ENCODE peak calls at places on chromosomes 1 and 21, in five cellular contexts. Q, L, E, I and W are unnamed samples. For H3K4me1, the result is how much of the 10 kb centered on the place peaks cover.

GRCh38 chr1:15222653-15223303 is 24.2 kb upstream of the FHAD1 start:
- DNase-seq in L (no peak), E (peak), Q (no peak), I (no peak), W (peak)

GRCh38 chr1:226973898-226974543 is 33.9 kb downstream of the COQ8A start:
- DNase-seq in I (peak), Q (no peak), E (no peak), L (peak), W (peak)

GRCh38 chr1:211305044-211305443 is 21.6 kb upstream of the TRAF5 start:
- DNase-seq in Q (no peak), I (no peak), L (no peak), E (no peak), W (no peak)

GRCh38 chr1:48572632-48573258 is 100.7 kb upstream of the SPATA6 start:
- DNase-seq in I (no peak), Q (peak), L (peak), E (peak), W (no peak)

GRCh38 chr1:40270152-40270834 is 12.3 kb downstream of the ZMPSTE24 start:
- DNase-seq in L (no peak), E (no peak), Q (no peak), I (no peak), W (no peak)

GRCh38 chr1:195202271-195202670 is 1406.0 kb downstream of the KCNT2 start:
- DNase-seq in L (no peak), E (no peak), I (no peak), Q (no peak), W (no peak)

GRCh38 chr1:230247921-230248778 is 178.0 kb downstream of the PGBD5 start:
- DNase-seq in I (no peak), L (no peak), E (no peak), Q (no peak), W (no peak)

GRCh38 chr1:10790155-10790707 is 6.2 kb downstream of the CASZ1 start:
- DNase-seq in Q (no peak), L (no peak), E (no peak), I (no peak), W (no peak)

GRCh38 chr1:79592707-79593106 is 586.2 kb upstream of the ADGRL4 start:
- DNase-seq in E (no peak), Q (no peak), L (no peak), I (no peak), W (no peak)

GRCh38 chr1:230836347-230836746 is 32.0 kb downstream of the C1orf198 start:
- DNase-seq in L (no peak), I (no peak), Q (no peak), E (no peak), W (no peak)

GRCh38 chr1:56301791-56302190 is 277.6 kb downstream of the PLPP3 start:
- DNase-seq in E (no peak), I (no peak), L (no peak), Q (no peak), W (no peak)

GRCh38 chr1:215682232-215682631 is 115.1 kb downstream of the KCTD3 start:
- DNase-seq in L (no peak), Q (no peak), E (no peak), I (no peak), W (no peak)

GRCh38 chr21:45424854-45425795 is 20.2 kb downstream of the COL18A1 start:
- DNase-seq in E (no peak), Q (no peak), L (no peak), I (no peak), W (no peak)

GRCh38 chr1:179091691-179092165 is 9.9 kb downstream of the TOR3A start:
- DNase-seq in E (no peak), Q (no peak), I (no peak), L (peak), W (no peak)

GRCh38 chr1:106080608-106081325 is 975.7 kb upstream of the PRMT6 start:
- DNase-seq in L (no peak), Q (no peak), E (no peak), I (no peak), W (peak)

GRCh38 chr1:4328402-4329071 is 325.9 kb upstream of the AJAP1 start:
- DNase-seq in E (peak), L (no peak), Q (no peak), I (no peak), W (no peak)

GRCh38 chr1:85654066-85654782 is 54.0 kb downstream of the ZNHIT6 start:
- DNase-seq in E (no peak), L (no peak), I (no peak), Q (peak), W (no peak)

GRCh38 chr1:8794605-8795004 is 22.8 kb downstream of the RERE start:
- DNase-seq in Q (no peak), E (no peak), I (no peak), L (no peak), W (no peak)

GRCh38 chr1:14476170-14476955 is 122.1 kb upstream of the KAZN start:
- DNase-seq in Q (no peak), E (no peak), I (no peak), L (no peak), W (no peak)

GRCh38 chr1:228337711-228338520 is 68.7 kb downstream of the TRIM11 start:
- DNase-seq in I (peak), E (no peak), L (peak), Q (no peak), W (peak)

GRCh38 chr1:83905315-83905907 is 93.5 kb downstream of the TTLL7 start:
- DNase-seq in I (no peak), Q (no peak), E (peak), L (no peak), W (no peak)

GRCh38 chr1:12616709-12617373 is 1.2 kb downstream of the DHRS3 start:
- DNase-seq in E (no peak), Q (no peak), L (peak), I (no peak), W (no peak)

GRCh38 chr21:40680311-40680710 is 166.6 kb downstream of the DSCAM start:
- DNase-seq in E (no peak), Q (no peak), L (no peak), I (no peak), W (no peak)

GRCh38 chr1:22139817-22140216 is 3.1 kb downstream of the WNT4 start:
- DNase-seq in Q (no peak), E (no peak), L (no peak), I (no peak), W (no peak)

GRCh38 chr1:185926562-185926961 is 192.4 kb downstream of the HMCN1 start:
- DNase-seq in I (no peak), E (no peak), L (no peak), Q (no peak), W (no peak)

GRCh38 chr1:226711976-226712778 is 26.9 kb downstream of the ITPKB start:
- DNase-seq in E (no peak), Q (no peak), I (no peak), L (no peak), W (no peak)

GRCh38 chr1:212909652-212910063 is 40.7 kb upstream of the VASH2 start:
- DNase-seq in L (no peak), I (no peak), Q (no peak), E (no peak), W (no peak)

GRCh38 chr1:58933599-58933926 is 149.7 kb upstream of the JUN start:
- DNase-seq in I (no peak), E (no peak), Q (no peak), L (no peak), W (no peak)

GRCh38 chr1:211381481-211382181 is 55.0 kb downstream of the TRAF5 start:
- DNase-seq in Q (no peak), E (no peak), I (no peak), L (no peak), W (no peak)

GRCh38 chr1:232127190-232127589 is 500.6 kb downstream of the DISC1 start:
- DNase-seq in Q (peak), L (no peak), E (no peak), I (no peak), W (no peak)

GRCh38 chr1:240018617-240019016 is 73.1 kb upstream of the FMN2 start:
- DNase-seq in E (no peak), Q (no peak), I (no peak), L (no peak), W (no peak)

GRCh38 chr1:22530701-22531100 is 32.6 kb upstream of the EPHA8 start:
- DNase-seq in E (no peak), L (no peak), Q (no peak), I (no peak), W (no peak)

GRCh38 chr1:55378582-55378981 is 163.4 kb upstream of the USP24 start:
- DNase-seq in Q (peak), I (peak), L (peak), E (peak), W (no peak)

GRCh38 chr1:116122955-116123757 is 12.0 kb downstream of the MAB21L3 start:
- DNase-seq in L (peak), I (no peak), Q (no peak), E (no peak), W (no peak)

GRCh38 chr1:3948344-3948743 is 48.3 kb upstream of the C1orf174 start:
- DNase-seq in I (no peak), L (no peak), E (no peak), Q (no peak), W (no peak)

GRCh38 chr1:119330062-119330939 is 38.3 kb upstream of the HAO2 start:
- DNase-seq in L (no peak), I (no peak), Q (no peak), E (no peak), W (no peak)

GRCh38 chr1:173383341-173383740 is 93.8 kb upstream of the PRDX6 start:
- DNase-seq in Q (no peak), L (no peak), I (no peak), E (no peak), W (no peak)

GRCh38 chr1:119139393-119139792 is 1.1 kb downstream of the WARS2 start:
- DNase-seq in L (no peak), E (no peak), I (no peak), Q (no peak), W (no peak)

GRCh38 chr1:243548516-243548915 is 292.7 kb downstream of the SDCCAG8 start:
- DNase-seq in Q (no peak), I (no peak), L (no peak), E (no peak), W (no peak)
- TF ChIP-seq POLR2A in Q (no peak), I (no peak), L (no peak), E (no peak), W (no peak)

DNA sequence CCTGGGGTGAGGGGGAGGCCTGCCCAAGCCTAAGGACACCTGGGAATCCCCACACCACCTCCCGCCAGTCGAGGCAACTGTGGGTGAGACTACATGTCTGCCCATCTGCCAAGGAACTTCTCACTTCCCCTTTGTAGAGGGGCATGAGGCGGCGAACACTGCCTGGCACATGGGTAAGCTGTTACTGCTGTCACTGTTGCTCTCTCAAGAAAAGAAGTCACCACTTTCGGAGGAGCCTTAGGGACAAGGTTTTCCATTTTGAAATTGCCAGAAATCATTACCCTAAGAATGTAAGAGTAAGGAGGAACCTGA is 23.4 kb downstream of the SLC2A1 start:
- DNase-seq in E (no peak), L (peak), I (peak), Q (no peak), W (peak)
- H3K4me1 ChIP-seq in E (half or more), L (half or more), I (under half), Q (half or more), W (half or more)

DNA sequence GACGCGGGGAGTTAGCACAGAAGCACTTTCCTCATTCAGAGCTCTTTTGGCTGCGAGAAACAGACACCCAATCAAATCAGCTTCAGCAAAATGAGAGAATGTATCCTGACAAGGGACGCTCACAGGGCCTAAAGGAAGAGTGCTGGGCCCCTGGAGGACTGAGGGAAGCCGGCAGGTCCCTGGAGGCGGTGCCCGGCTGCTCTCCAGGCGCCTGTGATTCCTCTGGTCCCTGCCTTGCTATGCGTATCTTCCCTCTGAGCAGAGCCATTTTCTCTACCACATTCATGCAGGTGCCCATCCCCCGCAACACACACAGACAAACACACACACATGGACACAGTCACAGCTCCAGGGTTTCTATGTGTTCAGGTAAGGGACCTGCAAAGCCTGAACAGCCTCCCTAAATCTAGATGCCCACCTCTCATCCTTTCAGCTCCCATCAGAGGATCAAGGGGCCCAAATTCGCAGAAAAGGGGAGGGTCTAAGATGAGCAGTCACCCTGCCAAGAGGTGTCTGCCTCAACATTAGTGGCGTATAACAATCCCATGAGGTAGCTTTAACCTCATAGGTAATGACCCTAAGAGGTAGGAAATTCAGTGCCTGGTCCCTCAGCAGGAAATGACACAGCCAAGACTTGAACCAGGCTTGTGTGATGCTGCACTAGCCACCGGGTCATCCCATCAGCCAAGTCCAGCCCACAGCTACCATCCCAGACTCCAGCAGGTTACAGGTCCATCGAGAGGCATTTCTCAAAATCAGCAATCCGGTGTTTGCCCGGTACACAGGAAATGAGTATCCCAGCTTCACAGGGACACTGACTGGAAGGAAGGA is 29.0 kb downstream of the PTAFR start:
- DNase-seq in L (no peak), Q (no peak), E (peak), I (no peak), W (no peak)
- TF ChIP-seq POLR2A in L (no peak), Q (no peak), E (no peak), I (no peak), W (no peak)

DNA sequence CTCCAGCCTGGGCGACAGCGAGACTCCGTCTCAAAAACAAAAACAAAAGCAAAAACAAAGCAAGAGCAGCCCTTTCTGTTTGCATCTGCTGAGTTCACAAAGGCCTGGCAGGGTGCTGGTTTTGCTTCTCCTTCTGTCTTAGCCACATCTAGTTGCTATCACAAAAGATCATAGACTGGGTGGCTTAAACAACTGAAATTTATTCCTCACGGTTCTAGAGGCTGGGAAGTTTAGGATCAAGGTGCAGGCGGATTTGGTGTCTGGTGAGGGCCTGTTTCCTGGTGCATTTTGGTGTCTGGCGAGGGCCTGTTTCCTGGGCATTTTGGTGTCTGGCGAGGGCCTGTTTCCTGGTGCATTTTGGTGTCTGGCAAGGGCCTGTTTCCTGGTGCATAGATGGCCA is 471.3 kb downstream of the CAMTA1 start:
- DNase-seq in I (no peak), E (no peak), L (no peak), Q (no peak), W (no peak)
- H3K4me1 ChIP-seq in I (under half), E (under half), L (under half), Q (under half), W (under half)

GRCh38 chr1:234607091-234608025 is 2.6 kb downstream of the IRF2BP2 start:
- DNase-seq in E (peak), Q (no peak), I (no peak), L (peak), W (no peak)
- TF ChIP-seq POLR2A in E (no peak), Q (peak), I (no peak), L (peak), W (no peak)

GRCh38 chr1:41920658-41921057 is 1.9 kb upstream of the HIVEP3 start:
- DNase-seq in I (no peak), L (no peak), E (no peak), Q (no peak), W (no peak)
- H3K4me1 ChIP-seq in I (under half), L (under half), E (under half), Q (half or more), W (under half)

GRCh38 chr1:155137129-155137528 is 1.5 kb downstream of the SLC50A1 start:
- DNase-seq in Q (no peak), L (no peak), I (no peak), E (no peak), W (no peak)

GRCh38 chr1:155134322-155134721 is 1.3 kb upstream of the SLC50A1 start:
- DNase-seq in I (no peak), E (no peak), Q (no peak), L (no peak), W (no peak)

GRCh38 chr1:155136728-155137127 is 1.1 kb downstream of the SLC50A1 start:
- DNase-seq in L (peak), Q (no peak), E (no peak), I (no peak), W (no peak)

GRCh38 chr1:155134858-155135415 is 715 bp upstream of the SLC50A1 start:
- DNase-seq in Q (peak), I (peak), L (peak), E (peak), W (peak)

GRCh38 chr1:155135416-155136197 is at the start of gene SLC50A1:
- DNase-seq in I (peak), Q (peak), L (peak), E (peak), W (peak)
- TF ChIP-seq POLR2A in I (peak), Q (peak), L (peak), E (peak), W (peak)

GRCh38 chr1:76046149-76046548 is 28.4 kb upstream of the ST6GALNAC3 start:
- DNase-seq in L (no peak), I (no peak), Q (no peak), E (no peak), W (no peak)
- H3K4me1 ChIP-seq in L (under half), I (under half), Q (under half), E (under half), W (under half)